ENCODE peak calls at places on chromosomes 12 and 14, in six cellular contexts. M is fibroblast of pulmonary artery, Q is GM12865, P is stomach, L is mammary epithelial cell, Y is fibroblast of mammary gland. I is an unnamed sample.

GRCh38 chr12:120066341-120066740 is 50.2 kb downstream of the RAB35 start:
- DNase-seq in M (no peak), Q (no peak), P (no peak), L (peak), Y (no peak), I (peak)

GRCh38 chr12:112979281-112979680 is 962 bp downstream of the OAS2 start:
- DNase-seq in M (no peak), Q (peak), P (peak), L (peak), Y (no peak), I (peak)

GRCh38 chr12:49428652-49429549 is 61.6 kb downstream of the SPATS2 start:
- DNase-seq in M (peak), Q (peak), P (no peak), L (peak), Y (peak), I (peak)

GRCh38 chr14:105180598-105181528 is at the start of gene NUDT14:
- DNase-seq in M (peak), Q (peak), P (peak), L (peak), Y (no peak), I (peak)

GRCh38 chr14:67610491-67610890 is 9.2 kb upstream of the ARG2 start:
- DNase-seq in M (no peak), Q (no peak), P (no peak), L (no peak), Y (no peak), I (no peak)

GRCh38 chr14:89027097-89027740 is 202.8 kb downstream of the TTC8 start:
- DNase-seq in M (peak), Q (peak), P (peak), L (peak), Y (peak), I (peak)

GRCh38 chr12:41013921-41014642 is 174.0 kb upstream of the PDZRN4 start:
- DNase-seq in M (peak), Q (no peak), P (no peak), L (peak), Y (peak), I (peak)

GRCh38 chr12:951166-951565 is 1.7 kb upstream of the RAD52 start:
- DNase-seq in M (no peak), Q (no peak), P (no peak), L (no peak), Y (no peak), I (no peak)

GRCh38 chr12:67982165-67982563 is 7.1 kb upstream of the IFNG-AS1 start:
- DNase-seq in M (no peak), Q (no peak), P (no peak), L (no peak), Y (peak), I (no peak)

GRCh38 chr14:38342803-38343202 is 86.9 kb upstream of the CLEC14A start:
- DNase-seq in M (peak), Q (no peak), P (no peak), L (no peak), Y (peak), I (no peak)

GRCh38 chr12:49821375-49822287 is 6.6 kb downstream of the NCKAP5L start:
- DNase-seq in M (no peak), Q (no peak), P (no peak), L (no peak), Y (no peak), I (no peak)

GRCh38 chr12:91577586-91578539 is 395.2 kb upstream of the DCN start:
- DNase-seq in M (peak), Q (peak), P (no peak), L (peak), Y (peak), I (peak)

GRCh38 chr12:19115285-19115684 is 14.2 kb upstream of the PLEKHA5 start:
- DNase-seq in M (no peak), Q (peak), P (no peak), L (no peak), Y (no peak), I (no peak)

GRCh38 chr14:100747021-100747586 is 20.4 kb downstream of the DLK1 start:
- DNase-seq in M (peak), Q (no peak), P (no peak), L (peak), Y (peak), I (peak)

GRCh38 chr14:77145975-77146740 is 4.6 kb upstream of the ZDHHC22 start:
- DNase-seq in M (no peak), Q (no peak), P (no peak), L (no peak), Y (no peak), I (no peak)

GRCh38 chr12:63889721-63890509 is 45.4 kb downstream of the SRGAP1 start:
- DNase-seq in M (no peak), Q (no peak), P (no peak), L (no peak), Y (no peak), I (no peak)

GRCh38 chr12:132585177-132585576 is 25.2 kb downstream of the LRCOL1 start:
- DNase-seq in M (no peak), Q (no peak), P (no peak), L (no peak), Y (no peak), I (no peak)

GRCh38 chr12:132584472-132584871 is 25.9 kb downstream of the LRCOL1 start:
- DNase-seq in M (no peak), Q (no peak), P (no peak), L (no peak), Y (no peak), I (no peak)

GRCh38 chr12:132583311-132583710 is 27.1 kb downstream of the LRCOL1 start:
- DNase-seq in M (no peak), Q (no peak), P (no peak), L (no peak), Y (no peak), I (no peak)

GRCh38 chr12:132582582-132583279 is 27.7 kb downstream of the LRCOL1 start:
- DNase-seq in M (no peak), Q (no peak), P (no peak), L (no peak), Y (no peak), I (no peak)

GRCh38 chr12:132583736-132584135 is 26.6 kb downstream of the LRCOL1 start:
- DNase-seq in M (no peak), Q (no peak), P (no peak), L (no peak), Y (no peak), I (no peak)
- H3K4me3 ChIP-seq in M (no peak), Q (no peak), P (no peak), L (no peak), Y (no peak), I (no peak)

GRCh38 chr14:45287609-45288008 is 34.6 kb upstream of the MIS18BP1 start:
- DNase-seq in M (no peak), Q (no peak), P (no peak), L (no peak), Y (no peak), I (peak)
- TF ChIP-seq CTCF in M (no peak), Q (no peak), P (no peak), L (no peak), Y (no peak), I (no peak)

DNA sequence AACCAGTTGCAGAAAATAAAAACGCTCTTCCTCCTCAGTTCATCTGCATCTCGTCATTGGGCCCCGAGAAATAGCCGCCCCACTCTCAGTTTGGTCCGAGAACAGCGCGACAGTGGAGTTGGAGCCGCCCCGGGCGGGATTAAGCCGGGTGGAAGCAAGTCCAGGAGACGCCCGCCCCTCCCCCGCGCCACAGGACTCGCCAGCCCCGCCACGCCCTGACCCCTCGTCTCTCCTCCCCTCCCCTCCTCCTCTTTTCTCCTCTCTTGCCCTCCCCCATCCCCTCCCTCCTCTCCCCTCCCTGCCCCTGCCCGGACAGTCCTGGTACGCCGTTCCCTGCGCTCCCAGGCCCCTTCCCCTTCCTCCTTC is 83.8 kb downstream of the TNFAIP2 start:
- DNase-seq in M (peak), Q (no peak), P (peak), L (no peak), Y (peak), I (no peak)
- H3K4me3 ChIP-seq in M (peak), Q (no peak), P (peak), L (no peak), Y (peak), I (no peak)

DNA sequence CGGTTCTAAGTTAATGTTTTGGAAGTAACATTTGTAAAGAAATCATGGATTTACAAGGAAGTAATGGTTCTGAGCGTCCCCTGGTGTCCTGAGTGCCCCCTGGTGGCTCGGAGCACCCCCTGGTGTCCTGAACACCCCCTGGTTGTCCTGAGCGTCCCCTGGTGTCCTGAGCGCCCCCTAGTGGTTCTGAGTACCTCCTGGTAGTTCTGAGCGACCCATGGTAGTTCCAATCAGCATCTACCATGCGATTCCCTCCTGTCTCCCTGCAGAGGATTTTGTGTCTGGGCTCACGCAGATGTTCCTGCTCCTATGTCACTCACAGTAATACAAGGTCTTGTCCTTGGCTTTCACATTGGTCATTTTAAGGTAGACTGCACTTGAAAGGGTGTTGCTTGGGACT is 1352.9 kb downstream of the TMEM121 start:
- DNase-seq in M (no peak), Q (peak), P (peak), L (peak), Y (peak), I (no peak)
- TF ChIP-seq CTCF in M (peak), Q (peak), P (no peak), L (peak), Y (peak), I (no peak)

GRCh38 chr12:76542908-76543307 is 16.7 kb downstream of the OSBPL8 start:
- DNase-seq in M (no peak), Q (no peak), P (no peak), L (no peak), Y (no peak), I (no peak)
- H3K4me3 ChIP-seq in M (no peak), Q (no peak), P (no peak), L (no peak), Y (no peak), I (no peak)

GRCh38 chr14:75800792-75801191 is 139.7 kb downstream of the TTLL5 start:
- DNase-seq in M (no peak), Q (no peak), P (no peak), L (no peak), Y (no peak), I (peak)
- TF ChIP-seq CTCF in M (no peak), Q (no peak), P (no peak), L (no peak), Y (no peak), I (no peak)